ENCODE peak calls at places on chromosomes 16 and 17, in four cellular contexts. Q, Z, U and C are unnamed samples.

GRCh38 chr17:55814377-55814776 is 63.5 kb downstream of the PCTP start:
- DNase-seq in Q (no peak), U (no peak), Z (no peak), C (no peak)

GRCh38 chr17:8397636-8398035 is at the start of gene RNF222:
- DNase-seq in Q (no peak), U (no peak), Z (peak), C (no peak)

GRCh38 chr16:73015612-73016487 is 32.1 kb downstream of the ZFHX3 start:
- DNase-seq in U (no peak), Q (no peak), Z (peak), C (no peak)

GRCh38 chr16:8956265-8957060 is 7.2 kb downstream of the USP7 start:
- DNase-seq in Z (no peak), Q (no peak), U (peak), C (no peak)

GRCh38 chr16:9159839-9160550 is 68.6 kb downstream of the HAPSTR1 start:
- DNase-seq in Q (peak), U (peak), Z (peak), C (peak)

GRCh38 chr17:70110443-70110880 is 35.4 kb downstream of the KCNJ16 start:
- DNase-seq in Z (no peak), U (peak), Q (no peak), C (no peak)

GRCh38 chr17:14882131-14882530 is 383.0 kb downstream of the PMP22 start:
- DNase-seq in U (no peak), Q (no peak), Z (no peak), C (no peak)

GRCh38 chr17:74213897-74214386 is 571 bp downstream of the TTYH2 start:
- DNase-seq in U (no peak), Z (no peak), Q (no peak), C (no peak)

GRCh38 chr17:39212841-39213480 is 12.8 kb downstream of the STAC2 start:
- DNase-seq in Z (no peak), U (no peak), Q (no peak), C (no peak)

GRCh38 chr17:9104370-9105041 is 83.2 kb downstream of the NTN1 start:
- DNase-seq in Q (no peak), Z (no peak), U (no peak), C (no peak)

GRCh38 chr17:28446716-28447395 is 26.6 kb upstream of the SLC13A2 start:
- DNase-seq in Q (no peak), Z (peak), U (no peak), C (no peak)

GRCh38 chr17:59332890-59333377 is 1.5 kb downstream of the YPEL2 start:
- DNase-seq in Z (peak), U (peak), Q (no peak), C (no peak)

GRCh38 chr16:77840093-77840492 is 51.7 kb downstream of the VAT1L start:
- DNase-seq in Q (no peak), Z (no peak), U (no peak), C (no peak)

GRCh38 chr17:44558349-44559287 is 1.3 kb downstream of the FZD2 start:
- DNase-seq in Z (no peak), U (no peak), Q (no peak), C (no peak)

GRCh38 chr16:71796501-71796900 is 12.1 kb downstream of the AP1G1 start:
- DNase-seq in Q (no peak), U (no peak), Z (no peak), C (no peak)

GRCh38 chr16:85028638-85029412 is 1.2 kb downstream of the KIAA0513 start:
- DNase-seq in Q (no peak), Z (peak), U (peak), C (peak)

GRCh38 chr16:9906218-9906617 is 276.0 kb downstream of the GRIN2A start:
- DNase-seq in Q (no peak), Z (no peak), U (no peak), C (no peak)

GRCh38 chr16:89080251-89080853 is 13.3 kb upstream of the ACSF3 start:
- DNase-seq in U (no peak), Q (no peak), Z (no peak), C (no peak)

GRCh38 chr17:43021739-43022512 is at the start of gene VAT1:
- DNase-seq in U (peak), Z (peak), Q (no peak), C (peak)
- TF ChIP-seq EZH2 in U (no peak), Z (no peak), Q (no peak), C (no peak)

DNA sequence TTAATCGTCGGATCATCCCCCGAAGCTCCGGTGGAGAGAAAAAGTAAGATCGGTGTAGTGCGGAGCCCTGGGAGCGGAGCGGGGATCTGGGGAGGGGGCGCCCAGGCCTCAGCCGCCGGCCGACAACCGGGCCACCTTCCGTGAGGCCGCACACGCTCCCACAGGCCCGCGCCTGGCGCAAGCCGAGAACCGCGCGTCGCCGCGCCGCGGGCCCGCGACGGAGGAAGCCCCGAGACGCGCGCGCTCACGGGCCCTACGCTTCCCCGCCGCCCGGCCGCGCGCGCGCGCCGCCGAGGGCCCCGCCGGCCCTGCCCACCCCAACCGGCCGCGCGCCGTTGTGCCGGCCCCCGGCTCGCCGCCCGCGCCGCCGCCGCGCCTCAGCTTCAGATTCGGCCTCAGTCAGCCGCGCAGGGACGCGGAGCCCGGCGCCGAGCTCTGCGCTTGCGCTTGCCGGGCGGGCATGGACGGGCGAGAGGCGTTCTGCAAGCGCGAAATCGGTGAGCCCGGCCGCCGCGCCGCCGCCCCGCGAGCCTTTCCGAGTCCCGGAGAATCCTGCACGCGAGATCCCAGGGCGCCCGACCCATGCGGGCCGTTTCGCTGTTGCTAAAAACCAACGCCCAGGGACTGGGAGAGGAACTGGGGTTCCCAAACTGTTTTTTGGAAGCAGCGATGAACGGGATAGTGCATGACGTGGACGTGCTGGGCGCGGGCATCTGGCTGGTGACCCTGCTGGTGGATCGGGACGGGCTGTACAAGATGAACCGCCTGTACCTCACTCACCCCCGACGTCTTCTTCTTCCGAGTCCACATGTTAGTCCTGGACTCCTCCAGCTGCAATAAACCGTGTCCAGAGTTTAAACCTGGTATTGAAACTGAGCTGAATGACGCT is 28.0 kb upstream of the LRRC37A start:
- DNase-seq in U (peak), Q (no peak), Z (peak), C (peak)
- TF ChIP-seq EZH2 in U (no peak), Q (peak), Z (no peak), C (no peak)

GRCh38 chr16:86514656-86515376 is 4.5 kb downstream of the FOXF1 start:
- DNase-seq in Q (no peak), U (no peak), Z (no peak), C (no peak)

GRCh38 chr16:86515420-86515779 is 5.1 kb downstream of the FOXF1 start:
- DNase-seq in U (no peak), Z (no peak), Q (no peak), C (no peak)

GRCh38 chr16:86517033-86517432 is 6.7 kb downstream of the FOXF1 start:
- DNase-seq in U (no peak), Q (no peak), Z (no peak), C (no peak)

GRCh38 chr16:86516618-86517003 is 6.3 kb downstream of the FOXF1 start:
- DNase-seq in Q (no peak), Z (no peak), U (peak), C (no peak)

GRCh38 chr16:86515780-86516617 is 5.7 kb downstream of the FOXF1 start:
- DNase-seq in Z (no peak), Q (no peak), U (peak), C (no peak)
- TF ChIP-seq EZH2 in Z (peak), Q (peak), U (peak), C (no peak)

DNA sequence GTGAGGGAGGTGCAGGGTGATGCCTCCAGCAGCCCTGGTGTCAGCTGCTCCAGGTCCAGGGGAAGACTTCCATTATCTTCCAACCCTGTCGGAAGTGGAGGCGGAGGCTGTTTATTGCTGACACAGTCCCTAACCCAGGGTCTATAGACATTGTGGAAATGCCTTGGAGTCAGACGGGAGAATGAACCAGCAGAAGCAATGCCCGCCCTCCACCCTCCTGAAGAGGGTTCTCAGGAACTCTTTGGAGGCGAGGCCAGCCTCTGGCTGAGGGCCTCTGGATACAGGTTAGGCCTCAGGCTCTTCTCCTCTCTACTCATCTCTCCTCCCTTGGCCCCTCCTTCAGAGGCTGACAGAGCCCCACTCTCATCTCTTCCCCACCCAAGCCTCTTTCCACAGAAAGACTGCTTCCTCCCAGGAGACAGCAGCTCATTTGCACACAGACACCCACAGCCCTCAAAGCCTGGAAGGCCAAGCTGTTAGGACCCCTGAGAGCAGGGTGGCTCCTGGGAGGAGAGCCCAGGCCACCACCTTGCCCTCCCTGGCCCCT is 1.9 kb upstream of the ACE start:
- DNase-seq in Q (no peak), U (no peak), Z (no peak), C (no peak)
- TF ChIP-seq EZH2 in Q (no peak), U (no peak), Z (no peak), C (no peak)